ENCODE peak calls at places on chromosomes 3 and 15, in eight cellular contexts. V is endodermal cell, U is sigmoid colon, J is left lung, H is heart left ventricle, L is A549, F is fibroblast of lung, S is mucosa of descending colon. E is an unnamed sample. For H3K9me3, the result is how much of the 10 kb centered on the place peaks cover.

GRCh38 chr3:56839784-56840724 is 38.3 kb upstream of the ARHGEF3 start:
- DNase-seq in H (no peak), L (peak), S (no peak), V (no peak), J (no peak), F (peak), U (no peak), E (no peak)

GRCh38 chr3:192156382-192156781 is 571.0 kb downstream of the FGF12 start:
- DNase-seq in L (no peak), V (no peak), F (no peak), U (no peak), J (no peak), H (no peak), S (no peak), E (no peak)

GRCh38 chr3:42266085-42266484 is at the start of gene CCK:
- DNase-seq in J (no peak), F (no peak), L (no peak), H (no peak), S (no peak), U (no peak), V (no peak), E (no peak)

GRCh38 chr3:144380832-144381231 is 409.2 kb downstream of the DIPK2A start:
- DNase-seq in L (no peak), J (no peak), V (no peak), S (no peak), H (no peak), F (no peak), U (no peak), E (no peak)

GRCh38 chr3:137761563-137762503 is 2.3 kb upstream of the SOX14 start:
- DNase-seq in J (peak), L (no peak), H (no peak), S (no peak), U (no peak), V (peak), F (no peak), E (no peak)

GRCh38 chr3:57815034-57815433 is 58.9 kb downstream of the SLMAP start:
- DNase-seq in F (no peak), L (no peak), J (no peak), H (no peak), U (no peak), S (no peak), V (no peak), E (no peak)

GRCh38 chr3:126180477-126181397 is at the start of gene ALDH1L1:
- DNase-seq in S (peak), J (peak), U (peak), H (peak), F (peak), V (peak), L (no peak), E (no peak)

GRCh38 chr3:42402394-42403100 is 7.9 kb downstream of the LYZL4 start:
- DNase-seq in V (no peak), H (no peak), J (no peak), F (peak), U (no peak), L (no peak), S (no peak), E (no peak)

GRCh38 chr3:152834354-152835310 is at the start of gene P2RY1:
- DNase-seq in S (peak), H (peak), L (peak), F (peak), J (peak), V (peak), U (peak), E (no peak)

GRCh38 chr3:135034291-135034768 is 239.3 kb downstream of the EPHB1 start:
- DNase-seq in V (peak), F (no peak), U (no peak), J (no peak), H (no peak), L (no peak), S (no peak), E (no peak)

GRCh38 chr15:85937661-85938060 is 142.0 kb upstream of the AGBL1 start:
- DNase-seq in J (no peak), V (no peak), U (no peak), L (no peak), S (no peak), F (no peak), H (no peak), E (no peak)

GRCh38 chr3:59056706-59057105 is 6.9 kb upstream of the CFAP20DC start:
- DNase-seq in F (peak), V (no peak), U (no peak), J (no peak), H (no peak), L (no peak), S (no peak), E (no peak)

GRCh38 chr3:18011387-18011786 is 269.0 kb upstream of the TBC1D5 start:
- DNase-seq in J (no peak), H (no peak), L (no peak), V (no peak), S (no peak), U (no peak), F (no peak), E (no peak)

GRCh38 chr3:190902292-190902691 is 39.8 kb upstream of the GMNC start:
- DNase-seq in V (no peak), S (no peak), J (no peak), L (no peak), F (no peak), U (no peak), H (no peak), E (no peak)

GRCh38 chr3:14415501-14415900 is 13.1 kb downstream of the SLC6A6 start:
- DNase-seq in U (no peak), H (no peak), J (no peak), L (no peak), F (peak), V (no peak), S (no peak), E (no peak)

GRCh38 chr3:189275852-189276251 is 104.1 kb downstream of the TPRG1 start:
- DNase-seq in V (no peak), S (no peak), H (no peak), F (no peak), L (no peak), U (no peak), J (no peak), E (no peak)

GRCh38 chr3:58874795-58875194 is 175.0 kb downstream of the CFAP20DC start:
- DNase-seq in V (no peak), F (peak), S (no peak), L (no peak), U (no peak), J (no peak), H (no peak), E (no peak)

GRCh38 chr3:188303286-188303799 is 149.4 kb downstream of the LPP start:
- DNase-seq in L (no peak), H (no peak), J (no peak), U (no peak), S (no peak), V (no peak), F (no peak), E (no peak)

GRCh38 chr15:70791248-70791647 is 27.9 kb upstream of the UACA start:
- DNase-seq in L (no peak), S (no peak), H (no peak), J (no peak), V (no peak), U (no peak), F (no peak), E (no peak)

GRCh38 chr3:131714585-131715220 is 211.9 kb upstream of the MRPL3 start:
- DNase-seq in L (no peak), F (no peak), U (no peak), V (no peak), S (no peak), J (no peak), H (no peak), E (no peak)

GRCh38 chr3:159583662-159584061 is 405.0 kb upstream of the IL12A start:
- DNase-seq in L (no peak), S (no peak), U (no peak), F (peak), J (no peak), V (no peak), H (no peak), E (no peak)

GRCh38 chr3:75985432-75985831 is 200.1 kb upstream of the ZNF717 start:
- DNase-seq in H (no peak), S (no peak), F (no peak), U (no peak), J (no peak), V (no peak), L (no peak), E (no peak)
- H3K9me3 ChIP-seq in H (under half), S (under half), F (under half), U (under half), J (under half), V (under half), L (under half), E (under half)

GRCh38 chr3:21237638-21238037 is 513.4 kb downstream of the ZNF385D start:
- DNase-seq in L (no peak), H (no peak), V (no peak), F (peak), S (no peak), J (no peak), U (no peak), E (no peak)
- H3K9me3 ChIP-seq in L (under half), H (under half), V (under half), F (under half), S (under half), J (under half), U (under half), E (under half)

GRCh38 chr15:25175033-25175788 is 220.4 kb downstream of the SNRPN start:
- DNase-seq in S (no peak), U (no peak), J (peak), L (no peak), H (peak), V (peak), F (no peak), E (no peak)
- H3K9me3 ChIP-seq in S (half or more), U (under half), J (half or more), L (under half), H (under half), V (under half), F (under half), E (under half)

GRCh38 chr3:132907293-132907692 is 130.9 kb upstream of the TMEM108 start:
- DNase-seq in S (no peak), F (no peak), U (no peak), V (no peak), J (peak), H (no peak), L (no peak), E (no peak)
- H3K9me3 ChIP-seq in S (under half), F (under half), U (under half), V (under half), J (under half), H (under half), L (under half), E (under half)

GRCh38 chr3:196789773-196790419 is 50.2 kb downstream of the PAK2 start:
- DNase-seq in F (no peak), V (no peak), S (no peak), L (peak), J (peak), U (no peak), H (no peak), E (no peak)
- H3K9me3 ChIP-seq in F (under half), V (half or more), S (under half), L (under half), J (under half), U (under half), H (under half), E (under half)

DNA sequence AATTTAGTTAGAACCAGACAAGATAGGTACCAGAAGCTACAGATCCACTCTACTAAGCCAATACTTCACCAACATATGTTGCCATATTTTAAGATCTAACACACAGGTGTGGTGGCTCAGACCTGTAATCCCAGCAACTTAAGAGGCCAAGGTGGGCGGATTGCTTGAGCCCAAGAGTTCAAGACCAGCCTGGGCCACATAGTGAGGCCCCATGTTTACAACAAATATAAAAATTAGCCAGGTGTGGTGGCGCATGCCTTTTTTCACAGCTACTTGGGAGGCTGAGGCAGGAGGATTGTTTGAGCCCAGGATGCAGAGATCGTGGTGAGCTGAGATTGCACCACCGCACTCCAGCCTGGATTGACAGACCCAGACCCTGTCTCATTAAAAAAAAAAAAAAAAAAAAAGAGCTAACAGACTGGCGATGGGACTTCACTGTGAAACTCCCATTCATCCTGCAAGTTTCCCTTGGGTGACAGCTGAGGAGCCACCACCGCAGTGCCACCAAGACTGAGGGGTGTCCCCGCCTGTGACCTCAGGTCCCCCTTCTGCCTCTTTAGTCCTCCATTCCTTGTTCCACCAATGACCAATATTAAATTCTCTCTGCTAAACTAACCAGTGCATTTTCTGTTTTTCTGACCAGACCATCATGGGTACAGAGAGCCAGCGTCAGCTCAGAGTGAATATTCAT is 163.3 kb downstream of the OR4M2 start:
- DNase-seq in H (no peak), U (no peak), S (no peak), J (no peak), V (no peak), L (no peak), F (no peak), E (no peak)
- H3K9me3 ChIP-seq in H (under half), U (under half), S (half or more), J (under half), V (half or more), L (under half), F (under half), E (under half)

DNA sequence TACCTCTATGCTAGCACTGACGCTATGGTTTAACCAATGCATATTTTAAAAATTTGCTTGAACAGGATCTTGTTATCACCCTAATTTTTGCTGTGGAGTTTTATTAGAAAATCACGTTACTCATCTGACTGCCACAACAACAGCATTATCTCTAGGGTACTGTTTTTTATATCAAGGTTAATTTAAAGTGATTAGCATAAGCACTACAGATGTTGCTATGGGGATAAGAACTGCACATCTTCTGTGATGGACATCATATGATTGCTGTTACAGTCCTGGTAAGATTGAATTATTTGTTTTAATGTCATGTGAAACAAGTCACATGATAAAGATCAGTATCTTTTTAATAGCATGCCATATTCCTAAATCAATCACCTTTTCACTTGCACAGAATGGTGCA is 492.2 kb upstream of the ROBO2 start:
- DNase-seq in F (no peak), H (no peak), S (no peak), L (no peak), U (no peak), V (no peak), J (no peak), E (no peak)
- H3K9me3 ChIP-seq in F (under half), H (under half), S (under half), L (under half), U (under half), V (under half), J (under half), E (under half)

GRCh38 chr15:63544253-63545026 is 40.0 kb downstream of the USP3 start:
- DNase-seq in J (no peak), S (no peak), U (no peak), V (no peak), L (no peak), F (no peak), H (no peak), E (no peak)

GRCh38 chr15:63551400-63551799 is 45.8 kb upstream of the FBXL22 start:
- DNase-seq in S (no peak), H (no peak), L (no peak), F (peak), V (no peak), J (no peak), U (no peak), E (no peak)

GRCh38 chr15:63545520-63545919 is 41.1 kb downstream of the USP3 start:
- DNase-seq in S (no peak), V (no peak), J (no peak), L (no peak), U (no peak), F (no peak), H (no peak), E (no peak)
- H3K9me3 ChIP-seq in S (under half), V (under half), J (under half), L (under half), U (under half), F (under half), H (under half), E (under half)

DNA sequence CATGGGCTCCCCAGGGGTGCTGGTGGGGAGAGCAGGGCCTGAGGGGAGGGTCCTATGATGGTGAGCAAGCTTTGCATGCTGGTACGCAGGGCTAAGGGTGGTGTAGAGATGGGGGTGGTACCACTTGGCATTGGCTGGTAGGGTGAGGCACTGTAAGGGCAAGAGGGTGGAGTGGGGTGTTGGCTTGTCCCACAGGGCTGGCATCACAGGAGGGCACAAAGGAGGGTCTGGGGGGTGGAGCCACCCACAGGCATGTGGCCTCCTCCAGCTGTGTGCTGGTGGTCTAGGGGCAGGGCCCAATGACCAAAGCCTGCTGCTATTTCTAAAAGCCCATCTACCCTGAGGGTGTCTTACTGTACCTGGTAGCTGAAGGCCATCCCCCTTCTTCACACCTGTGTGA is 65.2 kb upstream of the SEC13 start:
- DNase-seq in U (no peak), L (no peak), H (no peak), V (no peak), F (no peak), S (no peak), J (no peak), E (no peak)
- H3K9me3 ChIP-seq in U (under half), L (under half), H (under half), V (under half), F (under half), S (under half), J (under half), E (under half)

DNA sequence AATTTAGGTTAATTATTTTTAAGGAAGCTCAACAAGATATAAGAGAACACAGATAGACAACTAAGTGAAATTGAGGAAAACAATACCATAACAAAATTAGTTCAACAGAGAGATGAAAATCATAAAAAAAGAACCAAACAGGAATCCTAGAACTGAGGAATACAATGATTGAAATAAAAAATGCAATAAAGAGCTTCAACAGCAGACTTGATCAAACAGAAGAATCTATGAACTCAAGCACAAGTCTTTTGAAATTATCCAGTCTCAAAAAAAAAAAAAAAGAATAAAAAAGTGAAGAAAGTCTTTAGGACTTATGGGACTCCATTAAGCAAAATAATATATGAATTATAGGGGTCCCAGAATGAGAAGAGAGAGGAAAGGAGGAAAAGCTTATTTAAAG is 42.0 kb upstream of the GNB4 start:
- DNase-seq in F (no peak), L (no peak), S (no peak), U (no peak), V (no peak), J (no peak), H (no peak), E (no peak)
- H3K9me3 ChIP-seq in F (under half), L (under half), S (under half), U (under half), V (half or more), J (half or more), H (under half), E (under half)

E was measured in T-helper 17 cell.